ENCODE peak calls at places on chromosomes 6 and 20, in ten cellular contexts. D is body of pancreas; N is NCI-H1105 treated with DMSO at 0.1 percent for 48 hours; X is mucosa of descending colon; Q is transverse colon; S is germinal center; I is activated naive CD8-positive, alpha-beta T cell treated with anti-CD3 and anti-CD28 coated beads, Interleukin-2, amount 10 ng/mL, durations not matched to agents 7 days and 5 days; W is HT-29; C is Daoy; J is left cardiac atrium. F is an unnamed sample.

GRCh38 chr20:19966840-19967239 is 50.3 kb upstream of the NAA20 start:
- DNase-seq in D (peak), N (peak), X (no peak), Q (no peak), S (no peak), I (no peak), W (peak), C (no peak), J (no peak), F (no peak)

GRCh38 chr6:167660944-167661343 is 165.8 kb upstream of the AFDN start:
- DNase-seq in D (no peak), N (no peak), X (no peak), Q (no peak), S (no peak), I (no peak), W (no peak), C (no peak), J (no peak), F (no peak)

GRCh38 chr6:15389759-15390723 is 144.2 kb downstream of the JARID2 start:
- DNase-seq in D (no peak), N (peak), X (no peak), Q (no peak), S (peak), I (peak), W (peak), C (peak), J (no peak), F (no peak)

GRCh38 chr20:45833883-45834796 is 541 bp downstream of the SNX21 start:
- DNase-seq in D (peak), N (peak), X (peak), Q (peak), S (peak), I (peak), W (peak), C (peak), J (peak), F (peak)

GRCh38 chr6:56245903-56246351 is 1.5 kb downstream of the COL21A1 start:
- DNase-seq in D (no peak), N (no peak), X (no peak), Q (no peak), S (no peak), I (no peak), W (no peak), C (no peak), J (no peak), F (no peak)

GRCh38 chr20:10784337-10785183 is 110.8 kb upstream of the JAG1 start:
- DNase-seq in D (no peak), N (no peak), X (no peak), Q (no peak), S (no peak), I (no peak), W (no peak), C (no peak), J (no peak), F (no peak)

GRCh38 chr6:109321752-109322151 is 60.5 kb downstream of the CD164 start:
- DNase-seq in D (no peak), N (no peak), X (no peak), Q (no peak), S (no peak), I (no peak), W (no peak), C (no peak), J (no peak), F (no peak)

GRCh38 chr6:74946961-74947360 is 258.9 kb downstream of the COL12A1 start:
- DNase-seq in D (no peak), N (no peak), X (no peak), Q (no peak), S (no peak), I (no peak), W (no peak), C (no peak), J (no peak), F (no peak)

GRCh38 chr6:26071135-26071534 is 16.1 kb upstream of the HFE start:
- DNase-seq in D (peak), N (no peak), X (no peak), Q (no peak), S (no peak), I (no peak), W (no peak), C (peak), J (no peak), F (no peak)

GRCh38 chr6:105495515-105495914 is 92.6 kb upstream of the PREP start:
- DNase-seq in D (no peak), N (no peak), X (no peak), Q (no peak), S (no peak), I (no peak), W (no peak), C (no peak), J (no peak), F (no peak)

GRCh38 chr6:25991785-25992412 is 29.3 kb downstream of the TRIM38 start:
- DNase-seq in D (peak), N (peak), X (peak), Q (peak), S (peak), I (peak), W (peak), C (peak), J (peak), F (peak)

F was measured in CD4-positive, alpha-beta T cell.